ENCODE peak calls at places on chromosomes 11 and 22, in nine cellular contexts. One of them, this sample, is unnamed.

GRCh38 chr11:9057032-9057431 is 34.4 kb downstream of the SCUBE2 start:
- DNase-seq in ovary: no peak
- DNase-seq in breast epithelium: no peak
- DNase-seq in adrenal gland: no peak
- DNase-seq in A549: no peak
- DNase-seq in tibial nerve: no peak
- DNase-seq in esophagus muscularis mucosa: no peak
- DNase-seq in spleen: no peak
- DNase-seq in IMR-90: peak
- DNase-seq in this sample: no peak

GRCh38 chr11:2267306-2267861 is 3.0 kb downstream of the ASCL2 start:
- DNase-seq in breast epithelium: peak
- DNase-seq in A549: no peak
- DNase-seq in ovary: no peak
- DNase-seq in IMR-90: no peak
- DNase-seq in adrenal gland: no peak
- DNase-seq in spleen: no peak
- DNase-seq in esophagus muscularis mucosa: no peak
- DNase-seq in tibial nerve: no peak
- DNase-seq in this sample: peak

GRCh38 chr11:102802341-102802740 is 4.4 kb upstream of the MMP1 start:
- DNase-seq in IMR-90: peak
- DNase-seq in ovary: no peak
- DNase-seq in adrenal gland: no peak
- DNase-seq in A549: no peak
- DNase-seq in breast epithelium: no peak
- DNase-seq in spleen: no peak
- DNase-seq in tibial nerve: no peak
- DNase-seq in esophagus muscularis mucosa: no peak
- DNase-seq in this sample: no peak

GRCh38 chr11:63880031-63880841 is 36.7 kb downstream of the RCOR2 start:
- DNase-seq in breast epithelium: no peak
- DNase-seq in A549: no peak
- DNase-seq in adrenal gland: no peak
- DNase-seq in spleen: no peak
- DNase-seq in tibial nerve: no peak
- DNase-seq in IMR-90: peak
- DNase-seq in esophagus muscularis mucosa: no peak
- DNase-seq in ovary: no peak
- DNase-seq in this sample: no peak

GRCh38 chr22:45330548-45330947 is 20.8 kb downstream of the FAM118A start:
- DNase-seq in IMR-90: no peak
- DNase-seq in ovary: no peak
- DNase-seq in adrenal gland: no peak
- DNase-seq in spleen: no peak
- DNase-seq in breast epithelium: no peak
- DNase-seq in esophagus muscularis mucosa: no peak
- DNase-seq in A549: no peak
- DNase-seq in tibial nerve: no peak
- DNase-seq in this sample: no peak

GRCh38 chr11:75635009-75635909 is 33.6 kb downstream of the MAP6 start:
- DNase-seq in spleen: no peak
- DNase-seq in breast epithelium: no peak
- DNase-seq in A549: no peak
- DNase-seq in IMR-90: peak
- DNase-seq in tibial nerve: no peak
- DNase-seq in ovary: no peak
- DNase-seq in esophagus muscularis mucosa: peak
- DNase-seq in adrenal gland: no peak
- DNase-seq in this sample: no peak

GRCh38 chr11:133399294-133399693 is 133.0 kb downstream of the OPCML start:
- DNase-seq in tibial nerve: no peak
- DNase-seq in ovary: no peak
- DNase-seq in IMR-90: no peak
- DNase-seq in esophagus muscularis mucosa: peak
- DNase-seq in adrenal gland: no peak
- DNase-seq in breast epithelium: no peak
- DNase-seq in spleen: no peak
- DNase-seq in A549: no peak
- DNase-seq in this sample: no peak

GRCh38 chr11:78131956-78132355 is 7.5 kb downstream of the ALG8 start:
- DNase-seq in A549: no peak
- DNase-seq in tibial nerve: no peak
- DNase-seq in esophagus muscularis mucosa: no peak
- DNase-seq in ovary: no peak
- DNase-seq in IMR-90: peak
- DNase-seq in spleen: no peak
- DNase-seq in adrenal gland: no peak
- DNase-seq in breast epithelium: no peak
- DNase-seq in this sample: no peak

GRCh38 chr11:23079382-23079813 is 219.1 kb upstream of the CCDC179 start:
- DNase-seq in ovary: no peak
- DNase-seq in esophagus muscularis mucosa: no peak
- DNase-seq in IMR-90: peak
- DNase-seq in spleen: no peak
- DNase-seq in tibial nerve: no peak
- DNase-seq in adrenal gland: no peak
- DNase-seq in breast epithelium: no peak
- DNase-seq in A549: no peak
- DNase-seq in this sample: no peak

GRCh38 chr22:38437416-38437815 is 17.6 kb downstream of the KCNJ4 start:
- DNase-seq in spleen: no peak
- DNase-seq in adrenal gland: no peak
- DNase-seq in tibial nerve: no peak
- DNase-seq in esophagus muscularis mucosa: no peak
- DNase-seq in breast epithelium: no peak
- DNase-seq in IMR-90: no peak
- DNase-seq in A549: no peak
- DNase-seq in ovary: no peak
- DNase-seq in this sample: no peak

GRCh38 chr11:104897891-104898684 is at the start of gene CASP12:
- DNase-seq in A549: no peak
- DNase-seq in IMR-90: peak
- DNase-seq in breast epithelium: no peak
- DNase-seq in spleen: no peak
- DNase-seq in adrenal gland: no peak
- DNase-seq in tibial nerve: no peak
- DNase-seq in esophagus muscularis mucosa: no peak
- DNase-seq in ovary: peak
- DNase-seq in this sample: no peak

GRCh38 chr11:60914620-60915249 is 777 bp downstream of the TMEM109 start:
- DNase-seq in spleen: no peak
- DNase-seq in esophagus muscularis mucosa: no peak
- DNase-seq in tibial nerve: no peak
- DNase-seq in breast epithelium: no peak
- DNase-seq in A549: no peak
- DNase-seq in adrenal gland: no peak
- DNase-seq in IMR-90: peak
- DNase-seq in ovary: no peak
- DNase-seq in this sample: no peak

GRCh38 chr11:89491141-89491690 is at the start of gene NOX4:
- DNase-seq in tibial nerve: peak
- DNase-seq in esophagus muscularis mucosa: no peak
- DNase-seq in ovary: peak
- DNase-seq in breast epithelium: no peak
- DNase-seq in spleen: peak
- DNase-seq in IMR-90: peak
- DNase-seq in adrenal gland: no peak
- DNase-seq in A549: no peak
- DNase-seq in this sample: no peak
- TF ChIP-seq POLR2A in tibial nerve: no peak
- TF ChIP-seq POLR2A in esophagus muscularis mucosa: no peak
- TF ChIP-seq POLR2A in ovary: no peak
- TF ChIP-seq POLR2A in breast epithelium: no peak
- TF ChIP-seq POLR2A in spleen: no peak
- TF ChIP-seq POLR2A in IMR-90: peak
- TF ChIP-seq POLR2A in adrenal gland: no peak
- TF ChIP-seq POLR2A in A549: no peak
- TF ChIP-seq POLR2A in this sample: no peak

DNA sequence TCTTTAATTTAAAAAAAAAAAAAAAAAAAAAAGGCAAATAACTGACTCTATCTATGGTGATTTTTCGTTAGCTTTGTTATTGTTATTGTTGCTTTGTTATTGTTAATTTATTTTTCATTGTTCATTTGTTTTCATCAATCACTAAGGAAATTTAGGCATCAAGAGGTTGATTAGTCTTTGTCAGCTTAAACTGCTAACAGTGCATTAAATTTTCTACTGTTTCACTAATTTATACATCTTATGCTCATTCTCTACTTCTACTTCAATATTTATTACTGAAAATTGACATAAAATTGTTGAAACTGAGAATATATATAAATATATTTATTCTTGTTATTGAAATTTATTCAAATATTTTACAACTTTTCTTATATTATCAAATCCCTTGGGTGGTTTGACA is 24.0 kb downstream of the TBCEL start:
- DNase-seq in A549: no peak
- DNase-seq in esophagus muscularis mucosa: no peak
- DNase-seq in breast epithelium: no peak
- DNase-seq in tibial nerve: no peak
- DNase-seq in ovary: no peak
- DNase-seq in spleen: no peak
- DNase-seq in IMR-90: no peak
- DNase-seq in adrenal gland: no peak
- DNase-seq in this sample: no peak
- TF ChIP-seq POLR2A in A549: no peak
- TF ChIP-seq POLR2A in esophagus muscularis mucosa: no peak
- TF ChIP-seq POLR2A in breast epithelium: no peak
- TF ChIP-seq POLR2A in tibial nerve: no peak
- TF ChIP-seq POLR2A in ovary: no peak
- TF ChIP-seq POLR2A in spleen: no peak
- TF ChIP-seq POLR2A in IMR-90: no peak
- TF ChIP-seq POLR2A in adrenal gland: no peak
- TF ChIP-seq POLR2A in this sample: no peak

DNA sequence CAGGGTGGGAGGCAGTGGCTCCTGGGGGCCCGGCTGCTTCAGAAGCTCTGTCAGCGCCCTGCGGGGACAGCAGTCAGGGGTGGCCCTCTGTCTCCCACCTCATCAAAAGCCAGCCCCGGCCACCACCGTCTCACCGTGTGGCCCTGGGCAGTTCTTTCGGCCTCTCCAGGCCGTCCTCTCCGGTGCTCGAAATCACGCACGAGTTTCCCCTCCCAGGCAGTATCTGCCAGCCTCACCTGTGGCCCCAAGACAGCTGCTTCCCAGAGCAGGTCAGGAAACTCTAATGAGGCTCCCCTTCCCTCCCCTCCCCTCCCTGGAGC is 3.6 kb downstream of the SHISA8 start:
- DNase-seq in A549: no peak
- DNase-seq in ovary: no peak
- DNase-seq in spleen: no peak
- DNase-seq in esophagus muscularis mucosa: no peak
- DNase-seq in IMR-90: no peak
- DNase-seq in tibial nerve: no peak
- DNase-seq in breast epithelium: no peak
- DNase-seq in adrenal gland: no peak
- DNase-seq in this sample: no peak
- TF ChIP-seq POLR2A in A549: no peak
- TF ChIP-seq POLR2A in ovary: no peak
- TF ChIP-seq POLR2A in spleen: no peak
- TF ChIP-seq POLR2A in esophagus muscularis mucosa: no peak
- TF ChIP-seq POLR2A in IMR-90: no peak
- TF ChIP-seq POLR2A in tibial nerve: no peak
- TF ChIP-seq POLR2A in breast epithelium: no peak
- TF ChIP-seq POLR2A in adrenal gland: no peak
- TF ChIP-seq POLR2A in this sample: no peak

DNA sequence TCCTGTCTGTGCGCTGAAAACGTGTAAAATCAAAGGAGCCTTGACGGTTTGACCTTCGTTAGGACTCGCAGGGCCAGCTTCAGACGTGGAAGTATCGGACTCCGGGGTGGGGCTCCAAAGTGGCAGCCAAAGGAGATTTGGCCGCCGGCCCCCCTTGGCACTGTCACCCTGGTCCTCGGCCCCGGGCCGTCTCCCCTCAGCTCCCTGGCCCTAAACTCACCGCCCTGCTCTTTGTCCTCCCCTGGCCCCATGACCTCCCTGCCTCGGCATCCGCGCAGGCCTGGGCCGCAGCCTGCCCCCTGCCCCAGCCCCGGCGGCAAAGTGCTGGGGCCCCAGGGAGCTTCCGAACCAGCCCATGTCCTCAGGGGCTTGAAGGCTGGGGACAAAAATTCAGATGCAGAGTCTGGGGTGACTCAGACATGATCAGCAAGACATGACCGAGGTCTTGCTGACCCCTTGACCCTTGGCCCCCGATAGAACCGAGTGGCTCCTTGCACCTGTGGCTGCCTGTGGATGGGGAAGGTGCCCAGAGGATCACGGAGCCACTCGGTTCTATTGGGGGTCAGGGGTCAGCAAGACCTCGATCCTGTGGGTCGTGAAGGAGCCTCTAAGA is 6.9 kb upstream of the PHRF1 start:
- DNase-seq in adrenal gland: no peak
- DNase-seq in spleen: peak
- DNase-seq in ovary: no peak
- DNase-seq in tibial nerve: no peak
- DNase-seq in IMR-90: no peak
- DNase-seq in breast epithelium: no peak
- DNase-seq in A549: no peak
- DNase-seq in esophagus muscularis mucosa: no peak
- DNase-seq in this sample: no peak
- TF ChIP-seq POLR2A in adrenal gland: no peak
- TF ChIP-seq POLR2A in spleen: no peak
- TF ChIP-seq POLR2A in ovary: no peak
- TF ChIP-seq POLR2A in tibial nerve: no peak
- TF ChIP-seq POLR2A in IMR-90: no peak
- TF ChIP-seq POLR2A in breast epithelium: no peak
- TF ChIP-seq POLR2A in A549: no peak
- TF ChIP-seq POLR2A in esophagus muscularis mucosa: no peak
- TF ChIP-seq POLR2A in this sample: no peak

GRCh38 chr22:20438678-20439492 is 1.3 kb upstream of the SCARF2 start:
- DNase-seq in spleen: peak
- DNase-seq in tibial nerve: no peak
- DNase-seq in A549: peak
- DNase-seq in adrenal gland: no peak
- DNase-seq in ovary: no peak
- DNase-seq in esophagus muscularis mucosa: no peak
- DNase-seq in IMR-90: no peak
- DNase-seq in breast epithelium: no peak
- DNase-seq in this sample: no peak

GRCh38 chr22:20437253-20438065 is at the start of gene SCARF2:
- DNase-seq in tibial nerve: no peak
- DNase-seq in esophagus muscularis mucosa: no peak
- DNase-seq in spleen: peak
- DNase-seq in IMR-90: peak
- DNase-seq in breast epithelium: no peak
- DNase-seq in A549: no peak
- DNase-seq in ovary: peak
- DNase-seq in adrenal gland: no peak
- DNase-seq in this sample: no peak

GRCh38 chr22:20436309-20437252 is 1.0 kb downstream of the SCARF2 start:
- DNase-seq in ovary: no peak
- DNase-seq in tibial nerve: no peak
- DNase-seq in IMR-90: peak
- DNase-seq in spleen: peak
- DNase-seq in esophagus muscularis mucosa: no peak
- DNase-seq in breast epithelium: no peak
- DNase-seq in A549: no peak
- DNase-seq in adrenal gland: no peak
- DNase-seq in this sample: no peak

GRCh38 chr22:20439556-20439927 is 1.9 kb upstream of the SCARF2 start:
- DNase-seq in A549: no peak
- DNase-seq in spleen: peak
- DNase-seq in IMR-90: no peak
- DNase-seq in esophagus muscularis mucosa: no peak
- DNase-seq in ovary: no peak
- DNase-seq in tibial nerve: no peak
- DNase-seq in breast epithelium: no peak
- DNase-seq in adrenal gland: no peak
- DNase-seq in this sample: no peak

GRCh38 chr22:20438066-20438677 is 547 bp upstream of the SCARF2 start:
- DNase-seq in ovary: peak
- DNase-seq in IMR-90: peak
- DNase-seq in breast epithelium: no peak
- DNase-seq in esophagus muscularis mucosa: no peak
- DNase-seq in adrenal gland: no peak
- DNase-seq in A549: no peak
- DNase-seq in tibial nerve: no peak
- DNase-seq in spleen: peak
- DNase-seq in this sample: no peak
- TF ChIP-seq POLR2A in ovary: peak
- TF ChIP-seq POLR2A in IMR-90: no peak
- TF ChIP-seq POLR2A in breast epithelium: no peak
- TF ChIP-seq POLR2A in esophagus muscularis mucosa: no peak
- TF ChIP-seq POLR2A in adrenal gland: no peak
- TF ChIP-seq POLR2A in A549: no peak
- TF ChIP-seq POLR2A in tibial nerve: no peak
- TF ChIP-seq POLR2A in spleen: no peak
- TF ChIP-seq POLR2A in this sample: no peak